ENCODE peak calls at places on chromosomes 2 and 18, in five cellular contexts. One of them, this sample, is unnamed.

GRCh38 chr2:66805136-66805535 is 370.2 kb downstream of the MEIS1 start:
- DNase-seq in K562: no peak
- DNase-seq in SK-N-SH: no peak
- DNase-seq in IMR-90: peak; percentile 31
- DNase-seq in HepG2: no peak
- DNase-seq in this sample: no peak

GRCh38 chr2:5021148-5021547 is 671.0 kb upstream of the SOX11 start:
- DNase-seq in K562: no peak
- DNase-seq in SK-N-SH: no peak
- DNase-seq in HepG2: no peak
- DNase-seq in IMR-90: no peak
- DNase-seq in this sample: no peak

GRCh38 chr18:75502286-75502685 is 74.8 kb upstream of the SMIM21 start:
- DNase-seq in K562: no peak
- DNase-seq in IMR-90: peak; percentile 74
- DNase-seq in SK-N-SH: no peak
- DNase-seq in HepG2: no peak
- DNase-seq in this sample: no peak

GRCh38 chr18:9876867-9877654 is 8.7 kb upstream of the TXNDC2 start:
- DNase-seq in SK-N-SH: peak; percentile 20
- DNase-seq in HepG2: peak; percentile 30
- DNase-seq in K562: peak; percentile 84
- DNase-seq in IMR-90: peak; percentile 97
- DNase-seq in this sample: no peak

GRCh38 chr18:41756141-41756540 is 198.9 kb upstream of the PIK3C3 start:
- DNase-seq in K562: no peak
- DNase-seq in IMR-90: no peak
- DNase-seq in HepG2: no peak
- DNase-seq in SK-N-SH: no peak
- DNase-seq in this sample: no peak

GRCh38 chr18:41170346-41170745 is 784.7 kb upstream of the PIK3C3 start:
- DNase-seq in HepG2: no peak
- DNase-seq in IMR-90: peak; percentile 27
- DNase-seq in K562: no peak
- DNase-seq in SK-N-SH: no peak
- DNase-seq in this sample: no peak

GRCh38 chr2:218883491-218884490 is 3.1 kb downstream of the WNT10A start:
- DNase-seq in IMR-90: no peak
- DNase-seq in SK-N-SH: peak; percentile 58
- DNase-seq in HepG2: no peak
- DNase-seq in K562: peak; percentile 67
- DNase-seq in this sample: no peak

GRCh38 chr18:55353391-55353790 is 234.6 kb downstream of the TCF4 start:
- DNase-seq in HepG2: no peak
- DNase-seq in SK-N-SH: no peak
- DNase-seq in IMR-90: no peak
- DNase-seq in K562: no peak
- DNase-seq in this sample: no peak

GRCh38 chr2:161124186-161124585 is 36.0 kb upstream of the TANK start:
- DNase-seq in K562: no peak
- DNase-seq in SK-N-SH: no peak
- DNase-seq in HepG2: no peak
- DNase-seq in IMR-90: no peak
- DNase-seq in this sample: no peak

GRCh38 chr2:140416577-140416976 is 1636.4 kb upstream of the NXPH2 start:
- DNase-seq in IMR-90: no peak
- DNase-seq in K562: no peak
- DNase-seq in HepG2: no peak
- DNase-seq in SK-N-SH: no peak
- DNase-seq in this sample: no peak

GRCh38 chr2:22855761-22856184 is 529.2 kb upstream of the KLHL29 start:
- DNase-seq in IMR-90: no peak
- DNase-seq in SK-N-SH: peak; percentile 82
- DNase-seq in K562: no peak
- DNase-seq in HepG2: no peak
- DNase-seq in this sample: no peak

GRCh38 chr2:240983361-240983995 is 14.9 kb upstream of the SNED1 start:
- DNase-seq in IMR-90: peak; percentile 16
- DNase-seq in SK-N-SH: peak; percentile 76
- DNase-seq in HepG2: no peak
- DNase-seq in K562: peak; percentile 57
- DNase-seq in this sample: no peak

GRCh38 chr2:148720501-148720998 is 76.0 kb downstream of the EPC2 start:
- DNase-seq in SK-N-SH: peak; percentile 22
- DNase-seq in K562: no peak
- DNase-seq in HepG2: no peak
- DNase-seq in IMR-90: peak; percentile 57
- DNase-seq in this sample: no peak

GRCh38 chr2:64054166-64054915 is 35.1 kb upstream of the VPS54 start:
- DNase-seq in IMR-90: no peak
- DNase-seq in K562: no peak
- DNase-seq in SK-N-SH: no peak
- DNase-seq in HepG2: no peak
- DNase-seq in this sample: no peak

GRCh38 chr2:158624071-158624470 is 167.3 kb downstream of the PKP4 start:
- DNase-seq in SK-N-SH: no peak
- DNase-seq in HepG2: no peak
- DNase-seq in IMR-90: no peak
- DNase-seq in K562: no peak
- DNase-seq in this sample: no peak

GRCh38 chr18:23154823-23155517 is 19.7 kb downstream of the CABLES1 start:
- DNase-seq in IMR-90: no peak
- DNase-seq in HepG2: no peak
- DNase-seq in K562: no peak
- DNase-seq in SK-N-SH: peak; percentile 74
- DNase-seq in this sample: no peak

GRCh38 chr2:64035067-64035942 is 16.1 kb upstream of the VPS54 start:
- DNase-seq in SK-N-SH: no peak
- DNase-seq in K562: no peak
- DNase-seq in IMR-90: peak; percentile 72
- DNase-seq in HepG2: no peak
- DNase-seq in this sample: no peak

GRCh38 chr2:178155524-178155923 is 38.8 kb upstream of the OSBPL6 start:
- DNase-seq in SK-N-SH: no peak
- DNase-seq in HepG2: no peak
- DNase-seq in IMR-90: no peak
- DNase-seq in K562: no peak
- DNase-seq in this sample: no peak

GRCh38 chr2:37211212-37211611 is 14.9 kb downstream of the CEBPZOS start:
- DNase-seq in IMR-90: peak; percentile 26
- DNase-seq in SK-N-SH: no peak
- DNase-seq in K562: no peak
- DNase-seq in HepG2: no peak
- DNase-seq in this sample: no peak

GRCh38 chr2:23464156-23464555 is 79.2 kb downstream of the KLHL29 start:
- DNase-seq in HepG2: no peak
- DNase-seq in IMR-90: no peak
- DNase-seq in K562: no peak
- DNase-seq in SK-N-SH: no peak
- DNase-seq in this sample: no peak

GRCh38 chr2:152759290-152760072 is 41.1 kb downstream of the ARL6IP6 start:
- DNase-seq in SK-N-SH: no peak
- DNase-seq in HepG2: no peak
- DNase-seq in IMR-90: no peak
- DNase-seq in K562: no peak
- DNase-seq in this sample: no peak

DNA sequence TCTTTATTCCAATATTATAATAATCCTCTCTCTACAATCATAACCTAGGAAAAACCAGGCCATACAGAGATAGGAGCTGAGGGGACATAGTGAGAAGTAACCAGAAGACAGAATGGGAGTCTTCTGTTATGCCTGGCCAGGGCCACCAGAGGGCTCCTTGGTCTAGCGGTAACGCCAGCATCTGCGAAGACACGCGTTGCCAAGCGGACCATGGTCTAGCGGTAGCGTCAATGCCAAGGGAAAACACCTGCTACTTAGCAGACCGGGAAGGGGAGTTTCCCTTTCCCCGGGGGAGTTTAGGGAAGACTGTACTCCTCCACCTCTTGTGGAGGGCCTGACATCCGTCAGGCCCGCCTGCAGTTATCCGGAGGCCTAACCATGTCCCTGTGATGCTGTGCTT is 36.6 kb downstream of the ARL6IP6 start:
- DNase-seq in K562: no peak
- DNase-seq in HepG2: no peak
- DNase-seq in SK-N-SH: no peak
- DNase-seq in IMR-90: no peak
- DNase-seq in this sample: peak; percentile 26
- TF ChIP-seq MXI1 in K562: no peak
- TF ChIP-seq MXI1 in HepG2: no peak
- TF ChIP-seq MXI1 in SK-N-SH: no peak
- TF ChIP-seq MXI1 in IMR-90: no peak
- TF ChIP-seq MXI1 in this sample: no peak

GRCh38 chr2:44713170-44713569 is 228.3 kb upstream of the SIX3 start:
- DNase-seq in IMR-90: no peak
- DNase-seq in HepG2: no peak
- DNase-seq in K562: no peak
- DNase-seq in SK-N-SH: peak; percentile 16
- DNase-seq in this sample: peak; percentile 13

GRCh38 chr2:44716131-44716530 is 225.4 kb upstream of the SIX3 start:
- DNase-seq in HepG2: no peak
- DNase-seq in IMR-90: no peak
- DNase-seq in SK-N-SH: no peak
- DNase-seq in K562: no peak
- DNase-seq in this sample: no peak

GRCh38 chr2:44718431-44718830 is 223.1 kb upstream of the SIX3 start:
- DNase-seq in SK-N-SH: no peak
- DNase-seq in K562: no peak
- DNase-seq in IMR-90: no peak
- DNase-seq in HepG2: no peak
- DNase-seq in this sample: no peak

GRCh38 chr2:44719564-44719963 is 221.9 kb upstream of the SIX3 start:
- DNase-seq in K562: no peak
- DNase-seq in IMR-90: no peak
- DNase-seq in SK-N-SH: no peak
- DNase-seq in HepG2: no peak
- DNase-seq in this sample: no peak

GRCh38 chr2:44715671-44716077 is 225.8 kb upstream of the SIX3 start:
- DNase-seq in SK-N-SH: peak; percentile 46
- DNase-seq in HepG2: peak; percentile 24
- DNase-seq in K562: no peak
- DNase-seq in IMR-90: peak; percentile 27
- DNase-seq in this sample: no peak
- TF ChIP-seq MXI1 in SK-N-SH: peak; percentile 13
- TF ChIP-seq MXI1 in HepG2: no peak
- TF ChIP-seq MXI1 in K562: no peak
- TF ChIP-seq MXI1 in IMR-90: no peak
- TF ChIP-seq MXI1 in this sample: no peak

GRCh38 chr2:226256709-226257401 is 542.8 kb downstream of the IRS1 start:
- DNase-seq in IMR-90: peak; percentile 10
- DNase-seq in HepG2: no peak
- DNase-seq in SK-N-SH: no peak
- DNase-seq in K562: no peak
- DNase-seq in this sample: no peak

GRCh38 chr2:226251661-226252060 is 548.0 kb downstream of the IRS1 start:
- DNase-seq in IMR-90: no peak
- DNase-seq in SK-N-SH: no peak
- DNase-seq in HepG2: no peak
- DNase-seq in K562: no peak
- DNase-seq in this sample: no peak

DNA sequence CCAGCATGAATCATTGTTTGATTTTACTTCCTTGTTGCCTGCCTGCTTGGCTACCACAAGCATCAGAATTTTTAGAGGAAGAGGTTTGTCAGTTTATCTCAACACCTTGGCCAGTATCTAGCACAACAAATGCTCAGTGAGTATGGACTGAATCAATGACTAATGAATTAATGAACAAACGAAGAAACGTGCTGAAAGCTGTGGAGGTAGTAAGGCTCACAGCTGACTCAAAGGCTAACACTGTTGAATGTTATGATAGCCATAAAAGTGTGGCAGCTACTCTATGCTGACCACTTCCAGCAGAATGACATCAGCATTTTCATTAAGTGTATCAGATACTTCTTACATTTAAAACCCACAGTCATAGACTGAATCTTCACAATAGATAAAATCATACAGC is 543.4 kb downstream of the IRS1 start:
- DNase-seq in HepG2: no peak
- DNase-seq in K562: no peak
- DNase-seq in IMR-90: peak; percentile 82
- DNase-seq in SK-N-SH: no peak
- DNase-seq in this sample: no peak
- TF ChIP-seq MXI1 in HepG2: no peak
- TF ChIP-seq MXI1 in K562: no peak
- TF ChIP-seq MXI1 in IMR-90: no peak
- TF ChIP-seq MXI1 in SK-N-SH: no peak
- TF ChIP-seq MXI1 in this sample: no peak

GRCh38 chr2:3665886-3666612 is 8.0 kb downstream of the ALLC start:
- DNase-seq in SK-N-SH: no peak
- DNase-seq in HepG2: peak; percentile 76
- DNase-seq in IMR-90: no peak
- DNase-seq in K562: no peak
- DNase-seq in this sample: no peak
- TF ChIP-seq MXI1 in SK-N-SH: no peak
- TF ChIP-seq MXI1 in HepG2: no peak
- TF ChIP-seq MXI1 in IMR-90: no peak
- TF ChIP-seq MXI1 in K562: no peak
- TF ChIP-seq MXI1 in this sample: no peak

GRCh38 chr18:31429623-31430022 is 17.9 kb upstream of the DSG3 start:
- DNase-seq in SK-N-SH: no peak
- DNase-seq in IMR-90: no peak
- DNase-seq in HepG2: no peak
- DNase-seq in K562: no peak
- DNase-seq in this sample: no peak
- TF ChIP-seq MXI1 in SK-N-SH: no peak
- TF ChIP-seq MXI1 in IMR-90: no peak
- TF ChIP-seq MXI1 in HepG2: no peak
- TF ChIP-seq MXI1 in K562: no peak
- TF ChIP-seq MXI1 in this sample: no peak

DNA sequence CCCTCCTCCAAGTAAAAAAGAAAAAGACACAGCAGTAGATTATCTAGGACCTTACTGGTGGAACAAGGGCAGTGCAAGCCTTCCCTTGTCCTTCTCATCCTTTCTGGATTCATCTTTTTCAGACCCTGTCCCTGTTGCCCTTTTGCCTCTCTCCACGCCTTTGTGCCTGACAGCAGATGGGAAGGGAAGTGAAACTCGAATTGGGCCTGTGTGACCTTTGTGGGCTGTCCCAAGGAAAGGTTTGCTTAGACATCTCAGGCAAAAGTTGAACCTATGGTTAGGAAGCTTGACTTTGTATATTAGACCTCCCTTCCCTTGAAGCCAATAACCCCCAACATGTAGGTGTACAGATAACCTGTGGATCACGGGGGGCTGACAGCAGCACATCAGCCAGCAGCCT is 185.3 kb downstream of the PRKCE start:
- DNase-seq in HepG2: no peak
- DNase-seq in IMR-90: no peak
- DNase-seq in K562: no peak
- DNase-seq in SK-N-SH: no peak
- DNase-seq in this sample: no peak
- TF ChIP-seq MXI1 in HepG2: no peak
- TF ChIP-seq MXI1 in IMR-90: no peak
- TF ChIP-seq MXI1 in K562: no peak
- TF ChIP-seq MXI1 in SK-N-SH: no peak
- TF ChIP-seq MXI1 in this sample: no peak

This sample was measured in GM12878.